ENCODE peak calls at places on chromosomes 12 and 14, in four cellular contexts. N is mucosa of gallbladder; O is psoas muscle; J is naive thymus-derived CD4-positive, alpha-beta T cell. Z is an unnamed sample.

GRCh38 chr14:71372411-71372838 is 465.2 kb downstream of the PCNX1 start:
- DNase-seq in N (no peak), J (no peak), O (no peak), Z (no peak)

GRCh38 chr12:43079481-43079880 is 472.5 kb downstream of the ADAMTS20 start:
- DNase-seq in J (no peak), N (no peak), O (no peak), Z (no peak)

GRCh38 chr14:105492051-105492965 is 1.3 kb downstream of the TEDC1 start:
- DNase-seq in N (no peak), J (no peak), O (peak), Z (peak)

GRCh38 chr14:98890556-98891340 is 381.2 kb downstream of the BCL11B start:
- DNase-seq in N (no peak), J (no peak), O (no peak), Z (no peak)

GRCh38 chr12:43132291-43132690 is 419.7 kb downstream of the ADAMTS20 start:
- DNase-seq in N (no peak), J (no peak), O (no peak), Z (no peak)

GRCh38 chr14:62947291-62947690 is 98.0 kb downstream of the KCNH5 start:
- DNase-seq in N (no peak), J (no peak), O (no peak), Z (no peak)

GRCh38 chr14:104223810-104224515 is 85.6 kb downstream of the KIF26A start:
- DNase-seq in O (no peak), J (no peak), N (no peak), Z (no peak)

GRCh38 chr14:56271988-56272387 is 153.8 kb downstream of the PELI2 start:
- DNase-seq in J (no peak), O (no peak), N (no peak), Z (no peak)

GRCh38 chr12:16880864-16881285 is 274.9 kb upstream of the LMO3 start:
- DNase-seq in N (no peak), J (no peak), O (no peak), Z (no peak)

GRCh38 chr14:70013269-70013873 is 134.2 kb downstream of the SMOC1 start:
- DNase-seq in O (no peak), J (no peak), N (peak), Z (no peak)

GRCh38 chr14:104432611-104433231 is 146.8 kb upstream of the C14orf180 start:
- DNase-seq in O (no peak), N (no peak), J (no peak), Z (no peak)

GRCh38 chr14:79418649-79419415 is 792.5 kb downstream of the DIO2 start:
- DNase-seq in J (no peak), O (no peak), N (no peak), Z (no peak)

GRCh38 chr14:72828604-72829003 is 65.3 kb downstream of the DPF3 start:
- DNase-seq in N (no peak), J (no peak), O (no peak), Z (no peak)

GRCh38 chr14:80117876-80118275 is 93.4 kb downstream of the DIO2 start:
- DNase-seq in J (no peak), O (no peak), N (no peak), Z (no peak)

GRCh38 chr14:69129264-69129880 is 23.5 kb downstream of the DCAF5 start:
- DNase-seq in J (peak), O (peak), N (peak), Z (peak)

GRCh38 chr12:112686373-112686772 is 105.2 kb upstream of the RPH3A start:
- DNase-seq in N (no peak), J (no peak), O (no peak), Z (no peak)

GRCh38 chr12:102902093-102902492 is 15.0 kb downstream of the PAH start:
- DNase-seq in O (no peak), J (no peak), N (no peak), Z (no peak)

GRCh38 chr12:44525806-44526654 is 350.1 kb downstream of the NELL2 start:
- DNase-seq in N (no peak), O (no peak), J (no peak), Z (no peak)

GRCh38 chr12:112932485-112933151 is 5.7 kb upstream of the OAS3 start:
- DNase-seq in O (no peak), N (no peak), J (no peak), Z (no peak)

GRCh38 chr14:92460916-92461579 is 52.5 kb upstream of the RIN3 start:
- DNase-seq in J (no peak), N (no peak), O (no peak), Z (peak)

GRCh38 chr14:51604078-51604477 is 47.6 kb upstream of the FRMD6 start:
- DNase-seq in O (no peak), N (no peak), J (no peak), Z (no peak)

GRCh38 chr12:94561943-94562411 is 88.4 kb downstream of the TMCC3 start:
- DNase-seq in O (peak), J (no peak), N (peak), Z (no peak)

GRCh38 chr14:21264025-21264801 is 5.0 kb downstream of the HNRNPC start:
- DNase-seq in O (no peak), N (no peak), J (no peak), Z (no peak)

GRCh38 chr12:131989021-131989420 is 39.3 kb downstream of the EP400 start:
- DNase-seq in N (no peak), O (no peak), J (no peak), Z (peak)

GRCh38 chr12:47234576-47235141 is 154.9 kb upstream of the AMIGO2 start:
- DNase-seq in O (no peak), J (no peak), N (no peak), Z (no peak)

GRCh38 chr14:91330111-91330696 is 85.7 kb upstream of the GPR68 start:
- DNase-seq in N (no peak), J (no peak), O (no peak), Z (no peak)

GRCh38 chr12:30613119-30613830 is 82.4 kb downstream of the IPO8 start:
- DNase-seq in N (no peak), O (no peak), J (no peak), Z (no peak)

GRCh38 chr14:33814010-33814409 is 136.9 kb downstream of the EGLN3 start:
- DNase-seq in J (no peak), O (no peak), N (no peak), Z (no peak)

GRCh38 chr12:68264864-68265256 is 11.5 kb upstream of the IL22 start:
- DNase-seq in N (no peak), J (no peak), O (no peak), Z (no peak)

GRCh38 chr12:69653703-69654102 is 43.0 kb upstream of the LRRC10 start:
- DNase-seq in O (no peak), N (no peak), J (no peak), Z (no peak)

GRCh38 chr12:85509081-85509856 is 229.2 kb downstream of the ALX1 start:
- DNase-seq in J (no peak), O (no peak), N (no peak), Z (no peak)

Z was measured in ureter.